ENCODE peak calls at places on chromosomes 5 and 9, in seven cellular contexts. One of them, this sample, is unnamed.

GRCh38 chr9:6068983-6069382 is 53.6 kb upstream of the RANBP6 start:
- DNase-seq in tibial artery: no peak
- DNase-seq in C1 segment of cervical spinal cord: no peak
- DNase-seq in AG04449: no peak
- DNase-seq in breast epithelium: no peak
- DNase-seq in NCI-H1930: no peak
- DNase-seq in skeletal muscle cell: no peak
- DNase-seq in this sample: no peak

GRCh38 chr9:70262948-70263347 is 4.2 kb downstream of the SMC5 start:
- DNase-seq in C1 segment of cervical spinal cord: no peak
- DNase-seq in AG04449: no peak
- DNase-seq in NCI-H1930: no peak
- DNase-seq in tibial artery: no peak
- DNase-seq in breast epithelium: no peak
- DNase-seq in skeletal muscle cell: no peak
- DNase-seq in this sample: no peak

GRCh38 chr5:132496631-132497487 is 6.3 kb upstream of the IRF1 start:
- DNase-seq in skeletal muscle cell: no peak
- DNase-seq in C1 segment of cervical spinal cord: no peak
- DNase-seq in tibial artery: peak; percentile 88
- DNase-seq in breast epithelium: peak; percentile 86
- DNase-seq in NCI-H1930: peak; percentile 27
- DNase-seq in AG04449: no peak
- DNase-seq in this sample: peak; percentile 95

GRCh38 chr5:99122976-99123375 is 194.2 kb upstream of the CHD1 start:
- DNase-seq in C1 segment of cervical spinal cord: no peak
- DNase-seq in tibial artery: no peak
- DNase-seq in NCI-H1930: no peak
- DNase-seq in skeletal muscle cell: no peak
- DNase-seq in AG04449: no peak
- DNase-seq in breast epithelium: no peak
- DNase-seq in this sample: no peak

GRCh38 chr5:133469252-133469651 is 143.1 kb downstream of the FSTL4 start:
- DNase-seq in skeletal muscle cell: no peak
- DNase-seq in NCI-H1930: no peak
- DNase-seq in C1 segment of cervical spinal cord: no peak
- DNase-seq in tibial artery: no peak
- DNase-seq in breast epithelium: no peak
- DNase-seq in AG04449: no peak
- DNase-seq in this sample: no peak

GRCh38 chr5:54531536-54531935 is 14.0 kb downstream of the SNX18 start:
- DNase-seq in AG04449: no peak
- DNase-seq in tibial artery: no peak
- DNase-seq in C1 segment of cervical spinal cord: no peak
- DNase-seq in NCI-H1930: no peak
- DNase-seq in breast epithelium: no peak
- DNase-seq in skeletal muscle cell: no peak
- DNase-seq in this sample: no peak

GRCh38 chr5:160685695-160686094 is 166.3 kb downstream of the ATP10B start:
- DNase-seq in breast epithelium: no peak
- DNase-seq in C1 segment of cervical spinal cord: no peak
- DNase-seq in AG04449: no peak
- DNase-seq in tibial artery: no peak
- DNase-seq in NCI-H1930: no peak
- DNase-seq in skeletal muscle cell: no peak
- DNase-seq in this sample: no peak

GRCh38 chr9:115939065-115939765 is 214.4 kb upstream of the PAPPA start:
- DNase-seq in tibial artery: no peak
- DNase-seq in C1 segment of cervical spinal cord: no peak
- DNase-seq in breast epithelium: no peak
- DNase-seq in NCI-H1930: no peak
- DNase-seq in skeletal muscle cell: peak; percentile 78
- DNase-seq in AG04449: no peak
- DNase-seq in this sample: no peak

GRCh38 chr5:375336-375920 is 53.9 kb downstream of the AHRR start:
- DNase-seq in NCI-H1930: no peak
- DNase-seq in breast epithelium: no peak
- DNase-seq in tibial artery: no peak
- DNase-seq in AG04449: no peak
- DNase-seq in skeletal muscle cell: no peak
- DNase-seq in C1 segment of cervical spinal cord: no peak
- DNase-seq in this sample: peak; percentile 40

GRCh38 chr5:38673671-38674071 is 117.2 kb upstream of the LIFR start:
- DNase-seq in NCI-H1930: no peak
- DNase-seq in breast epithelium: no peak
- DNase-seq in skeletal muscle cell: no peak
- DNase-seq in C1 segment of cervical spinal cord: no peak
- DNase-seq in tibial artery: no peak
- DNase-seq in AG04449: no peak
- DNase-seq in this sample: no peak

GRCh38 chr5:111779260-111780254 is 22.6 kb upstream of the NREP start:
- DNase-seq in breast epithelium: no peak
- DNase-seq in C1 segment of cervical spinal cord: no peak
- DNase-seq in AG04449: no peak
- DNase-seq in tibial artery: no peak
- DNase-seq in NCI-H1930: no peak
- DNase-seq in skeletal muscle cell: peak; percentile 17
- DNase-seq in this sample: no peak

GRCh38 chr5:54894957-54895815 is 90.2 kb downstream of the ESM1 start:
- DNase-seq in breast epithelium: no peak
- DNase-seq in tibial artery: no peak
- DNase-seq in skeletal muscle cell: no peak
- DNase-seq in NCI-H1930: no peak
- DNase-seq in C1 segment of cervical spinal cord: no peak
- DNase-seq in AG04449: no peak
- DNase-seq in this sample: no peak

GRCh38 chr9:86410281-86410680 is 56.1 kb upstream of the TUT7 start:
- DNase-seq in NCI-H1930: no peak
- DNase-seq in tibial artery: no peak
- DNase-seq in breast epithelium: no peak
- DNase-seq in C1 segment of cervical spinal cord: no peak
- DNase-seq in skeletal muscle cell: no peak
- DNase-seq in AG04449: no peak
- DNase-seq in this sample: no peak

GRCh38 chr9:123550797-123551196 is 194.8 kb downstream of the CRB2 start:
- DNase-seq in C1 segment of cervical spinal cord: no peak
- DNase-seq in tibial artery: no peak
- DNase-seq in skeletal muscle cell: no peak
- DNase-seq in AG04449: no peak
- DNase-seq in breast epithelium: no peak
- DNase-seq in NCI-H1930: no peak
- DNase-seq in this sample: no peak

GRCh38 chr9:92035687-92036410 is 79.4 kb downstream of the SPTLC1 start:
- DNase-seq in AG04449: peak; percentile 21
- DNase-seq in C1 segment of cervical spinal cord: no peak
- DNase-seq in tibial artery: no peak
- DNase-seq in breast epithelium: no peak
- DNase-seq in NCI-H1930: no peak
- DNase-seq in skeletal muscle cell: peak; percentile 63
- DNase-seq in this sample: no peak

GRCh38 chr5:147576646-147577535 is 67.0 kb upstream of the DPYSL3 start:
- DNase-seq in tibial artery: peak; percentile 54
- DNase-seq in C1 segment of cervical spinal cord: no peak
- DNase-seq in AG04449: no peak
- DNase-seq in breast epithelium: peak; percentile 68
- DNase-seq in NCI-H1930: no peak
- DNase-seq in skeletal muscle cell: no peak
- DNase-seq in this sample: peak; percentile 64

GRCh38 chr5:138745268-138745667 is 8.0 kb upstream of the CTNNA1 start:
- DNase-seq in NCI-H1930: no peak
- DNase-seq in breast epithelium: no peak
- DNase-seq in tibial artery: no peak
- DNase-seq in AG04449: no peak
- DNase-seq in C1 segment of cervical spinal cord: no peak
- DNase-seq in skeletal muscle cell: no peak
- DNase-seq in this sample: no peak

GRCh38 chr5:141328231-141328630 is 2.1 kb upstream of the PCDHGA1 start:
- DNase-seq in breast epithelium: no peak
- DNase-seq in NCI-H1930: no peak
- DNase-seq in AG04449: no peak
- DNase-seq in skeletal muscle cell: no peak
- DNase-seq in tibial artery: no peak
- DNase-seq in C1 segment of cervical spinal cord: no peak
- DNase-seq in this sample: no peak

GRCh38 chr5:138770977-138771376 is 17.8 kb downstream of the CTNNA1 start:
- DNase-seq in NCI-H1930: no peak
- DNase-seq in tibial artery: no peak
- DNase-seq in C1 segment of cervical spinal cord: no peak
- DNase-seq in skeletal muscle cell: no peak
- DNase-seq in AG04449: no peak
- DNase-seq in breast epithelium: no peak
- DNase-seq in this sample: no peak

GRCh38 chr5:102511666-102512065 is 12.9 kb upstream of the SLCO6A1 start:
- DNase-seq in NCI-H1930: no peak
- DNase-seq in breast epithelium: no peak
- DNase-seq in AG04449: no peak
- DNase-seq in C1 segment of cervical spinal cord: no peak
- DNase-seq in tibial artery: no peak
- DNase-seq in skeletal muscle cell: peak; percentile 71
- DNase-seq in this sample: no peak

GRCh38 chr5:172451771-172452197 is 2.5 kb downstream of the SH3PXD2B start:
- DNase-seq in C1 segment of cervical spinal cord: no peak
- DNase-seq in AG04449: peak; percentile 41
- DNase-seq in NCI-H1930: no peak
- DNase-seq in breast epithelium: no peak
- DNase-seq in skeletal muscle cell: peak; percentile 72
- DNase-seq in tibial artery: peak; percentile 81
- DNase-seq in this sample: no peak

GRCh38 chr5:55668356-55668755 is 43.8 kb downstream of the SLC38A9 start:
- DNase-seq in skeletal muscle cell: peak; percentile 62
- DNase-seq in NCI-H1930: no peak
- DNase-seq in tibial artery: no peak
- DNase-seq in AG04449: peak; percentile 77
- DNase-seq in breast epithelium: no peak
- DNase-seq in C1 segment of cervical spinal cord: no peak
- DNase-seq in this sample: no peak

GRCh38 chr5:30994170-30994569 is 199.3 kb upstream of the CDH6 start:
- DNase-seq in NCI-H1930: no peak
- DNase-seq in C1 segment of cervical spinal cord: no peak
- DNase-seq in breast epithelium: no peak
- DNase-seq in AG04449: no peak
- DNase-seq in tibial artery: no peak
- DNase-seq in skeletal muscle cell: no peak
- DNase-seq in this sample: no peak

GRCh38 chr9:76652894-76653293 is 111.3 kb upstream of the PCA3 start:
- DNase-seq in C1 segment of cervical spinal cord: no peak
- DNase-seq in AG04449: no peak
- DNase-seq in breast epithelium: no peak
- DNase-seq in tibial artery: peak; percentile 65
- DNase-seq in skeletal muscle cell: no peak
- DNase-seq in NCI-H1930: no peak
- DNase-seq in this sample: no peak

GRCh38 chr5:28750236-28750635 is 1711.8 kb upstream of the CDH9 start:
- DNase-seq in skeletal muscle cell: peak; percentile 34
- DNase-seq in tibial artery: no peak
- DNase-seq in breast epithelium: no peak
- DNase-seq in AG04449: no peak
- DNase-seq in C1 segment of cervical spinal cord: no peak
- DNase-seq in NCI-H1930: no peak
- DNase-seq in this sample: no peak

GRCh38 chr5:136087961-136088871 is 44.4 kb upstream of the SMAD5 start:
- DNase-seq in breast epithelium: no peak
- DNase-seq in AG04449: no peak
- DNase-seq in C1 segment of cervical spinal cord: no peak
- DNase-seq in skeletal muscle cell: peak; percentile 49
- DNase-seq in NCI-H1930: no peak
- DNase-seq in tibial artery: peak; percentile 58
- DNase-seq in this sample: peak; percentile 62

GRCh38 chr9:4126184-4126865 is 173.5 kb downstream of the GLIS3 start:
- DNase-seq in tibial artery: no peak
- DNase-seq in skeletal muscle cell: no peak
- DNase-seq in NCI-H1930: no peak
- DNase-seq in AG04449: no peak
- DNase-seq in C1 segment of cervical spinal cord: no peak
- DNase-seq in breast epithelium: no peak
- DNase-seq in this sample: no peak

GRCh38 chr5:170179626-170180025 is 53.2 kb upstream of the C5orf58 start:
- DNase-seq in skeletal muscle cell: no peak
- DNase-seq in AG04449: no peak
- DNase-seq in tibial artery: no peak
- DNase-seq in C1 segment of cervical spinal cord: no peak
- DNase-seq in breast epithelium: no peak
- DNase-seq in NCI-H1930: no peak
- DNase-seq in this sample: no peak

GRCh38 chr9:16637218-16637617 is 233.3 kb downstream of the BNC2 start:
- DNase-seq in skeletal muscle cell: no peak
- DNase-seq in NCI-H1930: no peak
- DNase-seq in C1 segment of cervical spinal cord: no peak
- DNase-seq in AG04449: no peak
- DNase-seq in tibial artery: no peak
- DNase-seq in breast epithelium: no peak
- DNase-seq in this sample: no peak

GRCh38 chr9:89149726-89150125 is 28.9 kb downstream of the SHC3 start:
- DNase-seq in tibial artery: no peak
- DNase-seq in NCI-H1930: no peak
- DNase-seq in skeletal muscle cell: peak; percentile 17
- DNase-seq in breast epithelium: no peak
- DNase-seq in AG04449: no peak
- DNase-seq in C1 segment of cervical spinal cord: no peak
- DNase-seq in this sample: no peak

GRCh38 chr5:159801303-159801702 is 115.0 kb upstream of the ADRA1B start:
- DNase-seq in breast epithelium: no peak
- DNase-seq in C1 segment of cervical spinal cord: no peak
- DNase-seq in AG04449: no peak
- DNase-seq in skeletal muscle cell: no peak
- DNase-seq in tibial artery: no peak
- DNase-seq in NCI-H1930: no peak
- DNase-seq in this sample: no peak

GRCh38 chr5:78509884-78510769 is 138.4 kb downstream of the LHFPL2 start:
- DNase-seq in AG04449: no peak
- DNase-seq in tibial artery: peak; percentile 70
- DNase-seq in NCI-H1930: no peak
- DNase-seq in breast epithelium: peak; percentile 67
- DNase-seq in skeletal muscle cell: no peak
- DNase-seq in C1 segment of cervical spinal cord: no peak
- DNase-seq in this sample: peak; percentile 73

GRCh38 chr5:139670369-139671095 is 22.4 kb downstream of the CXXC5 start:
- DNase-seq in tibial artery: no peak
- DNase-seq in NCI-H1930: no peak
- DNase-seq in C1 segment of cervical spinal cord: no peak
- DNase-seq in skeletal muscle cell: no peak
- DNase-seq in AG04449: no peak
- DNase-seq in breast epithelium: no peak
- DNase-seq in this sample: no peak